ENCODE peak calls at places on chromosomes 6 and 20, in seven cellular contexts. Q is left ventricle myocardium inferior, X is GM23248, A is iPS DF 6.9, G is uterus, L is tibial artery, H is left lung. J is an unnamed sample.

GRCh38 chr6:474454-475185 is 83.1 kb downstream of the IRF4 start:
- DNase-seq in Q (no peak), L (no peak), X (no peak), G (no peak), A (no peak), H (peak; percentile 65), J (no peak)

GRCh38 chr6:77397561-77397960 is 65.7 kb downstream of the HTR1B start:
- DNase-seq in Q (no peak), H (no peak), X (peak; percentile 16), L (no peak), G (no peak), A (no peak), J (no peak)

GRCh38 chr6:35474129-35474977 is 6.2 kb downstream of the RPL10A start:
- DNase-seq in H (peak; percentile 47), Q (no peak), L (no peak), A (no peak), X (no peak), G (no peak), J (no peak)

GRCh38 chr6:10759312-10759839 is 11.8 kb downstream of the TMEM14B start:
- DNase-seq in G (no peak), H (no peak), L (no peak), Q (no peak), A (peak; percentile 25), X (peak; percentile 87), J (no peak)

GRCh38 chr20:49914310-49915117 is 815 bp downstream of the SPATA2 start:
- DNase-seq in Q (no peak), A (no peak), G (no peak), X (peak; percentile 70), L (no peak), H (no peak), J (no peak)

GRCh38 chr6:161168281-161168891 is 105.5 kb downstream of the AGPAT4 start:
- DNase-seq in A (no peak), L (peak; percentile 56), G (no peak), H (no peak), X (peak; percentile 99), Q (no peak), J (no peak)

GRCh38 chr6:41917528-41917927 is 3.4 kb downstream of the MED20 start:
- DNase-seq in L (no peak), X (peak; percentile 95), Q (no peak), A (no peak), H (no peak), G (no peak), J (no peak)

GRCh38 chr20:327041-327945 is 1.9 kb downstream of the SOX12 start:
- DNase-seq in H (peak; percentile 91), Q (peak; percentile 83), X (peak; percentile 94), A (peak; percentile 93), L (peak; percentile 80), G (peak; percentile 91), J (peak; percentile 89)

GRCh38 chr6:74366634-74367033 is 670.6 kb downstream of the CD109 start:
- DNase-seq in H (no peak), L (no peak), X (peak; percentile 84), Q (no peak), A (no peak), G (no peak), J (no peak)

GRCh38 chr6:22362361-22362760 is 65.5 kb upstream of the PRL start:
- DNase-seq in A (no peak), Q (no peak), L (no peak), H (no peak), X (no peak), G (no peak), J (no peak)

GRCh38 chr20:32570401-32571190 is 14.5 kb downstream of the NOL4L start:
- DNase-seq in L (no peak), X (peak; percentile 37), G (no peak), Q (no peak), A (no peak), H (no peak), J (no peak)
- H3K4me1 ChIP-seq in L (no peaks in the 10 kb centered on the region), X (peaks cover 15% of the 10 kb centered on the region), G (no peaks in the 10 kb centered on the region), Q (no peaks in the 10 kb centered on the region), A (peaks cover 3% of the 10 kb centered on the region), H (no peaks in the 10 kb centered on the region), J (no peaks in the 10 kb centered on the region)

DNA sequence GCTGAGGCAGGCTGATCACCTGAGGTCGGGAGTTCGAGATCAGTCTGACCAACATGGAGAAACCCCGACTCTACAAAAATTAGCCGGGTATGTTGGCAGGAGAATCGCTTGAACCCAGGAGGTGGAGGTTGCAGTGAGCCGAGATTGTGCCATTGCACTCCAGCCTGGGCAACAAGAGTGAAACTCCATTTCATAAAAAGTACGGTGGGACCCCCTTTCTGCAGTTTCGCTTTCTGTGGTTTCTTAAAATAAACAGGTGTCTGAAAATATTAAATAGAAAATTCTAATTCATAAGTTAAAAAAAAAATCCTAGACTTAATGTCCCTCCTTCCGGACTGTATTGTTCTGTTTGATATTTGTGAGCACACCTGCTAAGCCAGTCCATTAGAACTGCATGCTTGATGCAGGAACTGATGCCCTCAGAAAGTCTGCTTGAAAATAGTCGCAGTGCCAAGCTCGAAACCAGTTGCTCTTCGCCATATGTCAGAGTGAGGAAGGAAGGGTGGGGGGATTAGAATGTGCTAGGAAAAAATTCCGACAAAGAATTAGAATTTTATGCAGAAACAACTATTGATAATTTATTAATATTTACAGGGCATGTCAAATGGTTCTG is 85.9 kb downstream of the JARID2 start:
- DNase-seq in A (no peak), H (no peak), Q (no peak), L (no peak), X (no peak), G (no peak), J (no peak)
- H3K4me1 ChIP-seq in A (peaks cover 11% of the 10 kb centered on the region), H (peaks cover 28% of the 10 kb centered on the region), Q (peaks cover 59% of the 10 kb centered on the region), L (no peaks in the 10 kb centered on the region), X (peaks cover 37% of the 10 kb centered on the region), G (no peaks in the 10 kb centered on the region), J (no peaks in the 10 kb centered on the region)

GRCh38 chr6:149756261-149756636 is 6.7 kb downstream of the PCMT1 start:
- DNase-seq in Q (no peak), G (no peak), H (no peak), A (no peak), X (no peak), L (no peak), J (no peak)
- H3K4me1 ChIP-seq in Q (peaks cover 52% of the 10 kb centered on the region), G (peaks cover 7% of the 10 kb centered on the region), H (peaks cover 5% of the 10 kb centered on the region), A (no peaks in the 10 kb centered on the region), X (peaks cover 23% of the 10 kb centered on the region), L (no peaks in the 10 kb centered on the region), J (no peaks in the 10 kb centered on the region)

DNA sequence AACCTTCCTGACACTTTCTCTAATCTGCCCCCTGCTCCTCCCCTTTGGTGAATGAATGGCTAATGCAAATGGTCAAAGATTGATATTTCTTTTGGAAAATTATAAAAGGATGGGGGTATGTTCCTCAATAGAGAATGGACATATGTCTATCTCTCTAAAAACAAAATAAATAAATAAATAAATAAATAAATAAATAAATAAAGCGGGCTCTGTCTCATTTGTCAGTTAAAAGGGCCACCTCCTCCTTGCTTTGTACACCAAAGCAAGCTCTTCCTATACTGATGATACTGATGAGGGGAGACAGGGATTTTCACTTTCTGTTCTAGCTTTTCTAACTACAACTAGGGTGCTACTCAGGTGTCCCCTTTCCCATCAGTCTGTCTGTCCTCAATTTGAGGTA is 135.5 kb upstream of the SPACA1 start:
- DNase-seq in X (no peak), L (no peak), H (no peak), G (no peak), A (no peak), Q (no peak), J (no peak)
- H3K4me1 ChIP-seq in X (peaks cover 22% of the 10 kb centered on the region), L (no peaks in the 10 kb centered on the region), H (no peaks in the 10 kb centered on the region), G (no peaks in the 10 kb centered on the region), A (no peaks in the 10 kb centered on the region), Q (no peaks in the 10 kb centered on the region), J (no peaks in the 10 kb centered on the region)

GRCh38 chr6:25052181-25052580 is 116.4 kb upstream of the RIPOR2 start:
- DNase-seq in G (no peak), H (no peak), X (no peak), L (no peak), A (no peak), Q (no peak), J (no peak)
- H3K4me1 ChIP-seq in G (peaks cover 13% of the 10 kb centered on the region), H (peaks cover 15% of the 10 kb centered on the region), X (peaks cover 32% of the 10 kb centered on the region), L (no peaks in the 10 kb centered on the region), A (no peaks in the 10 kb centered on the region), Q (no peaks in the 10 kb centered on the region), J (no peaks in the 10 kb centered on the region)

J was measured in aorta.